ENCODE peak calls at places on chromosomes 6 and 20, in five cellular contexts. A, M, H, J and P are unnamed samples.
A peak's percentile ranks its signal among the peaks of the same experiment; 100 is the strongest.

GRCh38 chr6:71745525-71745924 is 140.8 kb upstream of the RIMS1 start:
- DNase-seq in A (no peak), H (no peak), M (no peak), J (no peak), P (no peak)

GRCh38 chr6:137926207-137926731 is 59.2 kb downstream of the TNFAIP3 start:
- DNase-seq in H (peak; percentile 51), A (peak; percentile 97), J (no peak), M (no peak), P (peak; percentile 97)

GRCh38 chr6:117677553-117678131 is 2.4 kb downstream of the NUS1 start:
- DNase-seq in H (no peak), M (no peak), J (no peak), A (peak; percentile 8), P (peak; percentile 58)

GRCh38 chr6:27889628-27890315 is 22.4 kb downstream of the OR2B2 start:
- DNase-seq in J (no peak), H (no peak), A (no peak), M (no peak), P (no peak)

GRCh38 chr20:25537890-25538289 is 47.4 kb downstream of the NINL start:
- DNase-seq in H (no peak), J (no peak), A (no peak), M (no peak), P (no peak)

GRCh38 chr20:46520976-46521579 is 7.7 kb upstream of the ZNF334 start:
- DNase-seq in A (peak; percentile 23), H (peak; percentile 81), J (no peak), M (peak; percentile 73), P (peak; percentile 65)

GRCh38 chr20:37524221-37524700 is 3.2 kb downstream of the NNAT start:
- DNase-seq in J (no peak), A (no peak), H (no peak), M (no peak), P (no peak)

GRCh38 chr6:11538049-11538798 is 675 bp downstream of the TMEM170B start:
- DNase-seq in J (peak; percentile 76), M (peak; percentile 68), H (peak; percentile 20), A (no peak), P (peak; percentile 14)

GRCh38 chr20:45010399-45010828 is 44.1 kb downstream of the STK4 start:
- DNase-seq in M (no peak), J (no peak), H (no peak), A (peak; percentile 85), P (peak; percentile 39)

GRCh38 chr6:168596316-168596715 is 155.3 kb downstream of the SMOC2 start:
- DNase-seq in A (no peak), J (no peak), H (no peak), M (no peak), P (no peak)

GRCh38 chr20:4962257-4962855 is 39.0 kb downstream of the SLC23A2 start:
- DNase-seq in A (no peak), M (no peak), H (no peak), J (no peak), P (no peak)

GRCh38 chr6:7108964-7109836 is 1.4 kb downstream of the RREB1 start:
- DNase-seq in M (peak; percentile 81), J (peak; percentile 76), A (peak; percentile 67), H (peak; percentile 64), P (peak; percentile 85)

GRCh38 chr20:36885355-36885754 is 9.4 kb downstream of the TLDC2 start:
- DNase-seq in J (no peak), H (no peak), M (no peak), A (no peak), P (no peak)